ENCODE peak calls at places on chromosome 7, in six cellular contexts. W is GM23248, Q is PC-3, B is neural progenitor cell, K is neuronal stem cell, V is DND-41. G is an unnamed sample. For H3K36me3, the result is how much of the 10 kb centered on the place peaks cover.

GRCh38 chr7:94580601-94581000 is 71.0 kb downstream of the CASD1 start:
- DNase-seq in W (peak), Q (peak), B (no peak), K (no peak), V (no peak), G (no peak)

GRCh38 chr7:26667514-26668133 is 196.8 kb downstream of the SKAP2 start:
- DNase-seq in W (peak), Q (peak), B (peak), K (peak), V (peak), G (peak)

GRCh38 chr7:137989590-137989989 is 12.3 kb downstream of the CREB3L2 start:
- DNase-seq in W (no peak), Q (no peak), B (no peak), K (no peak), V (no peak), G (no peak)

GRCh38 chr7:5997210-5997808 is 11.5 kb downstream of the PMS2 start:
- DNase-seq in W (peak), Q (peak), B (peak), K (peak), V (peak), G (peak)

GRCh38 chr7:4747746-4748145 is 27.7 kb upstream of the AP5Z1 start:
- DNase-seq in W (no peak), Q (no peak), B (no peak), K (no peak), V (no peak), G (no peak)

GRCh38 chr7:47743898-47744612 is 162.1 kb upstream of the TNS3 start:
- DNase-seq in W (no peak), Q (no peak), B (peak), K (no peak), V (no peak), G (peak)

GRCh38 chr7:95213809-95214492 is 110.4 kb downstream of the PON1 start:
- DNase-seq in W (peak), Q (no peak), B (no peak), K (no peak), V (no peak), G (no peak)

GRCh38 chr7:140403878-140404564 is at the start of gene RAB19:
- DNase-seq in W (no peak), Q (peak), B (peak), K (no peak), V (peak), G (peak)

GRCh38 chr7:99762680-99763327 is 21.2 kb downstream of the CYP3A4 start:
- DNase-seq in W (peak), Q (peak), B (no peak), K (no peak), V (no peak), G (no peak)

GRCh38 chr7:112416127-112416526 is 34.1 kb upstream of the IFRD1 start:
- DNase-seq in W (peak), Q (no peak), B (no peak), K (no peak), V (peak), G (no peak)

GRCh38 chr7:33614357-33615132 is 290.8 kb upstream of the BMPER start:
- DNase-seq in W (no peak), Q (no peak), B (no peak), K (no peak), V (no peak), G (no peak)

GRCh38 chr7:1428941-1429444 is 30.3 kb downstream of the MICALL2 start:
- DNase-seq in W (no peak), Q (no peak), B (no peak), K (no peak), V (no peak), G (no peak)
- H3K27ac ChIP-seq in W (no peak), Q (no peak), B (no peak), K (no peak), V (no peak), G (no peak)

GRCh38 chr7:157938211-157938610 is 601.4 kb downstream of the DNAJB6 start:
- DNase-seq in W (no peak), Q (no peak), B (no peak), K (no peak), V (no peak), G (no peak)

GRCh38 chr7:157943561-157943960 is 606.8 kb downstream of the DNAJB6 start:
- DNase-seq in W (no peak), Q (no peak), B (no peak), K (no peak), V (no peak), G (peak)

GRCh38 chr7:157940497-157940896 is 603.7 kb downstream of the DNAJB6 start:
- DNase-seq in W (no peak), Q (no peak), B (no peak), K (no peak), V (no peak), G (peak)

GRCh38 chr7:157944051-157944450 is 607.2 kb downstream of the DNAJB6 start:
- DNase-seq in W (no peak), Q (no peak), B (no peak), K (no peak), V (no peak), G (peak)

GRCh38 chr7:157941210-157941609 is 604.4 kb downstream of the DNAJB6 start:
- DNase-seq in W (no peak), Q (no peak), B (no peak), K (no peak), V (no peak), G (peak)
- H3K9ac ChIP-seq in W (no peak), Q (no peak), B (no peak), K (no peak), V (no peak), G (no peak)

DNA sequence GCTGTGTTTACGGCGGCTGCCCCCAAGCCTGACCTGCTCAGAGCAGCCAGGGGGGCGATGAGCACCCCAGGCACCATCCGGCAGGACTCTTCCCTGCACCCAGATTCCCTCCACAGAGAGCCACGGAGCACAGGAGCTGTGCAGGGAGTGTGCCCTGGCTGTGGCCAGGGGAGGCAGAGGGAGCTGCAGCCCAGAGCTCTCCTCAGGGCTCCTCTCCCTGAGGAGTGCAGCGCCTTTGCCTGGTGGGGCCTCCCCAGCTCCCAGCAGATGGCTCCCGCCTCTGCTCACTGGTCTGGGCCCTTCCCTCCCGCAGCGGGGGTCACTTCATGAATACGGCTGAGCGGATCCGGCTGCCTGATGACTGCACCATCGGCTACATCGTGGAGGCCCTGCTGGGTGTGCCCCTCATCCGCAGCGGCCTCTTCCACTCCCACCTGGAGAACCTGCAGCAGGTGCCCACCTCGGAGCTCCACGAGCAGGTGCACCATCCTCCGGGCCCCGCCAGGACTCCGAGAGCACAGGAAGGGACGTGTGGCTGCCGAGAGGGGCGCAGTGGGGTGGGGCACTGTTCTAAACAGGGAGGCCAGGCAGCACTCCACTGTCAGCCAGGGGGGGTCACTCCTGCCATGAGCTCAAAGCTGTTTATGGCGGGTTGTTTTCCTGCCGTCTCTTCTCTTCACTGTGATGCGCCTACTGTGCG is 6.5 kb downstream of the LFNG start:
- DNase-seq in W (no peak), Q (no peak), B (no peak), K (no peak), V (no peak), G (peak)
- H3K36me3 ChIP-seq in W (under half), Q (under half), B (under half), K (under half), V (under half), G (under half)

GRCh38 chr7:116532102-116532501 is 7.3 kb downstream of the CAV1 start:
- DNase-seq in W (no peak), Q (no peak), B (no peak), K (no peak), V (no peak), G (no peak)

GRCh38 chr7:116530107-116530820 is 5.4 kb downstream of the CAV1 start:
- DNase-seq in W (no peak), Q (no peak), B (no peak), K (no peak), V (no peak), G (no peak)

GRCh38 chr7:116538138-116538537 is 13.3 kb downstream of the CAV1 start:
- DNase-seq in W (no peak), Q (no peak), B (no peak), K (no peak), V (no peak), G (no peak)

GRCh38 chr7:116535416-116535815 is 10.6 kb downstream of the CAV1 start:
- DNase-seq in W (no peak), Q (no peak), B (no peak), K (no peak), V (no peak), G (no peak)

DNA sequence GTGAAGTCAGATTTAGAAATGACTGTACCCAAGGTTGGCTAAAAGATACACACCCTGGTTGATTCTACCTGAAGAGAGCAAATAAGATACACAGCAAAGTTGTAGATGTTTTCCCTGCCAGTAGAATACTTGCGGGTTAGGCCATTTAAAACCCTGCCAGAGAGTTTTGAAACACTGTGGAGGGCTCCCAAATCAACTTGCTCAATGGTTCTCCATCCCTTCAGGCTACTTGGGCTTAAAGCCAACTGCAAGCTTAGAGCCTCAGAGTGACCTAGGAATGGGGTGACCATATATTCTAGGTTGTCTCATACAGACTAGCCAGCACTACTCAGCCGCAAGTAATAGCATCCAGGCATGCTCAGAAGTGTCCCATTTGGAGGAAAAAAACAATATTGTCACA is 10.0 kb downstream of the CAV1 start:
- DNase-seq in W (peak), Q (no peak), B (no peak), K (no peak), V (no peak), G (no peak)
- H3K27ac ChIP-seq in W (peak), Q (no peak), B (no peak), K (no peak), V (no peak), G (no peak)

GRCh38 chr7:44978511-44979366 is at the start of gene MYO1G:
- DNase-seq in W (no peak), Q (no peak), B (no peak), K (no peak), V (peak), G (peak)
- H3K9ac ChIP-seq in W (peak), Q (no peak), B (no peak), K (peak), V (peak), G (no peak)

GRCh38 chr7:131105294-131105802 is 222.3 kb upstream of the MKLN1 start:
- DNase-seq in W (peak), Q (peak), B (no peak), K (peak), V (no peak), G (peak)
- H3K36me3 ChIP-seq in W (under half), Q (under half), B (under half), K (under half), V (under half), G (under half)

GRCh38 chr7:149772821-149773425 is 465 bp downstream of the ZNF467 start:
- DNase-seq in W (peak), Q (peak), B (peak), K (no peak), V (peak), G (peak)

GRCh38 chr7:149772236-149772820 is 1.1 kb downstream of the ZNF467 start:
- DNase-seq in W (peak), Q (no peak), B (peak), K (peak), V (peak), G (peak)

GRCh38 chr7:149771199-149771636 is 2.2 kb downstream of the ZNF467 start:
- DNase-seq in W (no peak), Q (peak), B (no peak), K (no peak), V (no peak), G (peak)

GRCh38 chr7:149770728-149771127 is 2.7 kb downstream of the ZNF467 start:
- DNase-seq in W (no peak), Q (no peak), B (no peak), K (no peak), V (no peak), G (peak)

GRCh38 chr7:149771696-149772235 is 1.6 kb downstream of the ZNF467 start:
- DNase-seq in W (peak), Q (peak), B (peak), K (peak), V (peak), G (peak)
- H3K27ac ChIP-seq in W (no peak), Q (no peak), B (no peak), K (peak), V (peak), G (no peak)

DNA sequence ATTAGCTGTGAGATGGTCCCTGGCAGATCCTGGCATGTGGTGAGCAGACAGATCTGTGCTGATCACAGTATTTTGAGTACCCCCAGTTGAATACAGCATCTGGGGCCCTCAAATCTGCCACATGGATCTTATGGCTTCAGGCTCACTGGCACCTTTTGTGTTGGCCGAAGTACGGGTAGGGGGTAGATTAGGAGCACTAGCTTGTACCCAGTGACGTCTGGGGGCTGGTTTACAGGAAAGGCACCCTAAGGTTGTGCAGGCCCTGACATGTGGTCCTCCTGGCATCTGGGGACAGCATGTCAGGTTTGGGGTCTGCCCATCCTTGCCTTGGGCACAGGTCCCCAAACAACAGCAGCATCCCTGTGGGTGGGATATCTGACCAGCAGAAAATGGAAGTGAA is 53.2 kb downstream of the SYPL1 start:
- DNase-seq in W (no peak), Q (no peak), B (no peak), K (no peak), V (no peak), G (no peak)
- H3K9ac ChIP-seq in W (no peak), Q (no peak), B (no peak), K (no peak), V (no peak), G (no peak)

G was measured in endodermal cell.